ENCODE peak calls at places on chromosomes 4 and X, in five cellular contexts. N, T, O, H and R are unnamed samples.

GRCh38 chr4:186931519-186931918 is 207.9 kb upstream of the FAT1 start:
- DNase-seq in N (peak), T (no peak), O (no peak), H (no peak), R (peak)

GRCh38 chr4:76802546-76803021 is 95.4 kb downstream of the SOWAHB start:
- DNase-seq in N (no peak), T (no peak), O (no peak), H (no peak), R (no peak)

GRCh38 chrX:68503830-68504229 is 5.0 kb downstream of the YIPF6 start:
- DNase-seq in N (no peak), T (no peak), O (no peak), H (no peak), R (no peak)

GRCh38 chr4:74475946-74476345 is 31.0 kb downstream of the AREG start:
- DNase-seq in N (no peak), T (no peak), O (no peak), H (no peak), R (no peak)

GRCh38 chr4:112119358-112119783 is 25.9 kb upstream of the FAM241A start:
- DNase-seq in N (no peak), T (no peak), O (no peak), H (no peak), R (no peak)

GRCh38 chr4:52713456-52713937 is 37.7 kb downstream of the ERVMER34-1 start:
- DNase-seq in N (no peak), T (no peak), O (no peak), H (peak), R (peak)

GRCh38 chr4:76904646-76905190 is 6.8 kb upstream of the SOWAHB start:
- DNase-seq in N (no peak), T (no peak), O (no peak), H (no peak), R (no peak)

GRCh38 chr4:91611786-91612185 is 692.0 kb upstream of the GRID2 start:
- DNase-seq in N (no peak), T (no peak), O (no peak), H (no peak), R (no peak)

GRCh38 chr4:17511041-17511949 is 595 bp downstream of the QDPR start:
- DNase-seq in N (peak), T (peak), O (no peak), H (peak), R (peak)

GRCh38 chrX:155877288-155877687 is 3.9 kb upstream of the VAMP7 start:
- DNase-seq in N (no peak), T (no peak), O (no peak), H (no peak), R (no peak)

GRCh38 chr4:159280442-159281172 is 177.7 kb downstream of the RAPGEF2 start:
- DNase-seq in N (no peak), T (no peak), O (no peak), H (no peak), R (no peak)

GRCh38 chr4:6419452-6420028 is 52.9 kb downstream of the PPP2R2C start:
- DNase-seq in N (no peak), T (no peak), O (no peak), H (no peak), R (peak)

GRCh38 chrX:107718156-107718621 is 57.4 kb downstream of the TSC22D3 start:
- DNase-seq in N (peak), T (peak), O (peak), H (peak), R (peak)

GRCh38 chr4:84563002-84563401 is 19.9 kb upstream of the CDS1 start:
- DNase-seq in N (no peak), T (no peak), O (no peak), H (peak), R (no peak)

GRCh38 chr4:145716200-145716599 is 36.3 kb downstream of the C4orf51 start:
- DNase-seq in N (peak), T (no peak), O (no peak), H (no peak), R (peak)

GRCh38 chr4:3861720-3862639 is 95.8 kb downstream of the ADRA2C start:
- DNase-seq in N (no peak), T (no peak), O (no peak), H (no peak), R (no peak)

GRCh38 chr4:89704651-89705395 is 132.1 kb downstream of the SNCA start:
- DNase-seq in N (peak), T (no peak), O (no peak), H (no peak), R (no peak)

GRCh38 chr4:113673450-113673849 is 88.1 kb downstream of the CAMK2D start:
- DNase-seq in N (peak), T (peak), O (no peak), H (no peak), R (no peak)

GRCh38 chrX:109872021-109872730 is 130.7 kb upstream of the TMEM164 start:
- DNase-seq in N (peak), T (no peak), O (no peak), H (no peak), R (no peak)

GRCh38 chrX:49932786-49933185 is 10.4 kb downstream of the CLCN5 start:
- DNase-seq in N (no peak), T (no peak), O (no peak), H (no peak), R (no peak)

GRCh38 chr4:124123181-124123580 is 589.4 kb downstream of the ANKRD50 start:
- DNase-seq in N (peak), T (no peak), O (no peak), H (no peak), R (no peak)

GRCh38 chrX:149650162-149650561 is 18.6 kb upstream of the TMEM185A start:
- DNase-seq in N (no peak), T (no peak), O (no peak), H (no peak), R (no peak)

GRCh38 chr4:129092636-129093172 is 635 bp downstream of the SCLT1 start:
- DNase-seq in N (peak), T (no peak), O (no peak), H (peak), R (peak)

GRCh38 chr4:94208268-94208667 is 603 bp downstream of the SMARCAD1 start:
- DNase-seq in N (peak), T (no peak), O (no peak), H (no peak), R (no peak)

GRCh38 chr4:958314-958665 is 15.1 kb downstream of the DGKQ start:
- DNase-seq in N (no peak), T (no peak), O (no peak), H (no peak), R (no peak)

GRCh38 chr4:1564535-1565375 is 119.4 kb downstream of the FAM53A start:
- DNase-seq in N (no peak), T (no peak), O (no peak), H (no peak), R (no peak)

GRCh38 chr4:152951348-152951747 is 15.2 kb downstream of the FHDC1 start:
- DNase-seq in N (peak), T (no peak), O (no peak), H (no peak), R (no peak)

GRCh38 chrX:22063284-22063683 is 31.2 kb downstream of the PHEX start:
- DNase-seq in N (no peak), T (no peak), O (no peak), H (peak), R (no peak)

GRCh38 chr4:24382381-24382780 is 202.0 kb downstream of the DHX15 start:
- DNase-seq in N (no peak), T (no peak), O (no peak), H (no peak), R (no peak)

GRCh38 chrX:25976683-25977310 is 161.3 kb upstream of the MAGEB18 start:
- DNase-seq in N (no peak), T (no peak), O (no peak), H (no peak), R (no peak)

GRCh38 chr4:153530284-153530995 is 64.3 kb downstream of the TMEM131L start:
- DNase-seq in N (no peak), T (no peak), O (no peak), H (no peak), R (no peak)

GRCh38 chr4:7416745-7417432 is 17.8 kb downstream of the PSAPL1 start:
- DNase-seq in N (no peak), T (no peak), O (no peak), H (no peak), R (no peak)

GRCh38 chr4:8608714-8609391 is 16.3 kb downstream of the CPZ start:
- DNase-seq in N (no peak), T (no peak), O (no peak), H (no peak), R (no peak)

GRCh38 chrX:635428-636192 is 5.0 kb downstream of the SHOX start:
- DNase-seq in N (no peak), T (no peak), O (no peak), H (peak), R (no peak)